ENCODE peak calls at places on chromosome 2, in five cellular contexts. T, W, E, Z and Q are unnamed samples.
A peak's percentile ranks its signal among the peaks of the same experiment; 100 is the strongest.

GRCh38 chr2:137208361-137208973 is 443.1 kb downstream of the THSD7B start:
- DNase-seq in T (no peak), W (no peak), E (peak; percentile 13), Z (no peak), Q (no peak)

GRCh38 chr2:11111811-11112425 is 43.3 kb upstream of the SLC66A3 start:
- DNase-seq in T (no peak), W (no peak), E (no peak), Z (no peak), Q (no peak)

GRCh38 chr2:5742126-5742525 is 49.9 kb downstream of the SOX11 start:
- DNase-seq in T (no peak), W (no peak), E (no peak), Z (no peak), Q (no peak)

GRCh38 chr2:176455865-176456291 is 186.6 kb downstream of the MTX2 start:
- DNase-seq in T (no peak), W (peak; percentile 91), E (no peak), Z (peak; percentile 26), Q (peak; percentile 35)

GRCh38 chr2:25341031-25341727 is 546 bp downstream of the DNMT3A start:
- DNase-seq in T (no peak), W (no peak), E (no peak), Z (peak; percentile 34), Q (peak; percentile 75)

GRCh38 chr2:2646312-2647051 is 315.4 kb upstream of the MYT1L start:
- DNase-seq in T (no peak), W (no peak), E (no peak), Z (no peak), Q (no peak)

GRCh38 chr2:30872797-30873196 is 65.6 kb upstream of the CAPN13 start:
- DNase-seq in T (no peak), W (no peak), E (no peak), Z (no peak), Q (no peak)

GRCh38 chr2:176130153-176130916 is 830 bp downstream of the HOXD8 start:
- DNase-seq in T (peak; percentile 34), W (peak; percentile 86), E (no peak), Z (peak; percentile 56), Q (peak; percentile 83)

GRCh38 chr2:47724221-47724981 is 58.5 kb upstream of the MSH6 start:
- DNase-seq in T (no peak), W (no peak), E (no peak), Z (peak; percentile 10), Q (no peak)

GRCh38 chr2:46200100-46200690 is 97.0 kb upstream of the EPAS1 start:
- DNase-seq in T (no peak), W (no peak), E (no peak), Z (no peak), Q (no peak)

GRCh38 chr2:237889811-237890210 is 30.4 kb downstream of the RAMP1 start:
- DNase-seq in T (no peak), W (peak; percentile 28), E (no peak), Z (no peak), Q (no peak)

GRCh38 chr2:207458582-207458981 is 71.2 kb upstream of the CREB1 start:
- DNase-seq in T (no peak), W (no peak), E (no peak), Z (no peak), Q (no peak)

GRCh38 chr2:237128845-237129592 is 43.3 kb downstream of the COPS8 start:
- DNase-seq in T (no peak), W (no peak), E (no peak), Z (no peak), Q (no peak)

GRCh38 chr2:172693037-172693436 is 42.6 kb upstream of the RAPGEF4 start:
- DNase-seq in T (peak; percentile 78), W (peak; percentile 81), E (peak; percentile 28), Z (peak; percentile 83), Q (no peak)

GRCh38 chr2:173978447-173978846 is 13.3 kb upstream of the SP3 start:
- DNase-seq in T (no peak), W (no peak), E (peak; percentile 43), Z (no peak), Q (no peak)

GRCh38 chr2:238420442-238420841 is 6.3 kb upstream of the ASB1 start:
- DNase-seq in T (no peak), W (no peak), E (no peak), Z (no peak), Q (no peak)

GRCh38 chr2:46521215-46521683 is 41.9 kb downstream of the TMEM247 start:
- DNase-seq in T (no peak), W (peak; percentile 92), E (no peak), Z (peak; percentile 57), Q (peak; percentile 80)

GRCh38 chr2:181164699-181165098 is 184.3 kb downstream of the UBE2E3 start:
- DNase-seq in T (no peak), W (no peak), E (no peak), Z (no peak), Q (no peak)

GRCh38 chr2:30226144-30227032 is 4.9 kb upstream of the LBH start:
- DNase-seq in T (no peak), W (peak; percentile 52), E (no peak), Z (no peak), Q (no peak)

GRCh38 chr2:39666489-39667141 is 898 bp downstream of the TMEM178A start:
- DNase-seq in T (peak; percentile 26), W (no peak), E (no peak), Z (no peak), Q (no peak)

GRCh38 chr2:238286095-238286494 is 2.3 kb downstream of the PER2 start:
- DNase-seq in T (no peak), W (no peak), E (no peak), Z (no peak), Q (no peak)

GRCh38 chr2:184272040-184272439 is 326.3 kb upstream of the ZNF804A start:
- DNase-seq in T (no peak), W (no peak), E (no peak), Z (no peak), Q (no peak)

GRCh38 chr2:55864351-55865084 is 59.1 kb downstream of the EFEMP1 start:
- DNase-seq in T (no peak), W (no peak), E (no peak), Z (no peak), Q (no peak)

GRCh38 chr2:31379747-31380146 is 34.8 kb downstream of the XDH start:
- DNase-seq in T (no peak), W (no peak), E (no peak), Z (no peak), Q (no peak)

GRCh38 chr2:229417176-229417575 is 146.1 kb upstream of the PID1 start:
- DNase-seq in T (no peak), W (no peak), E (no peak), Z (no peak), Q (peak; percentile 50)

GRCh38 chr2:229414631-229415030 is 143.5 kb upstream of the PID1 start:
- DNase-seq in T (no peak), W (no peak), E (no peak), Z (no peak), Q (no peak)

GRCh38 chr2:229419158-229419557 is 148.1 kb upstream of the PID1 start:
- DNase-seq in T (no peak), W (no peak), E (no peak), Z (no peak), Q (no peak)

GRCh38 chr2:229416116-229416694 is 145.1 kb upstream of the PID1 start:
- DNase-seq in T (no peak), W (peak; percentile 94), E (no peak), Z (peak; percentile 47), Q (peak; percentile 92)

DNA sequence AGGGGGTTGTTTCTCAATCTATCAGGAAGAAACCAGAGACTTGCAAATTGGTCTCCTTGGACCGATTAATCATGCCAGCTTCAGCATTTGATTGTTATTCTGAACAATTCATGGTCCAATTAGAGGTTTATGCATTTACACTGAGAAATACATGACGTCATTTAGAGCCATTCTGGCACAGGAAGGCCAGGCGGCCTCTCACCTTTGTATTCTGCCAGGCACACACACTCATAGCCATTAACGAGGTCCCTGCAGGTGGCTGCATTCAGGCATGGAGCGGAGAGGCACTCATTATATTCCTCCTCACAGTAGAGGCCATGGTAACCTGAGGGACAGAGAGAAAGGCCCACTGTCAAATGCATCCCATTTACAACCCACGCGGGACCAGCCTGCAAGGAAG is 146.8 kb upstream of the PID1 start:
- DNase-seq in T (no peak), W (no peak), E (no peak), Z (no peak), Q (no peak)
- TF ChIP-seq EP300 in T (no peak), W (no peak), E (no peak), Z (no peak), Q (no peak)

DNA sequence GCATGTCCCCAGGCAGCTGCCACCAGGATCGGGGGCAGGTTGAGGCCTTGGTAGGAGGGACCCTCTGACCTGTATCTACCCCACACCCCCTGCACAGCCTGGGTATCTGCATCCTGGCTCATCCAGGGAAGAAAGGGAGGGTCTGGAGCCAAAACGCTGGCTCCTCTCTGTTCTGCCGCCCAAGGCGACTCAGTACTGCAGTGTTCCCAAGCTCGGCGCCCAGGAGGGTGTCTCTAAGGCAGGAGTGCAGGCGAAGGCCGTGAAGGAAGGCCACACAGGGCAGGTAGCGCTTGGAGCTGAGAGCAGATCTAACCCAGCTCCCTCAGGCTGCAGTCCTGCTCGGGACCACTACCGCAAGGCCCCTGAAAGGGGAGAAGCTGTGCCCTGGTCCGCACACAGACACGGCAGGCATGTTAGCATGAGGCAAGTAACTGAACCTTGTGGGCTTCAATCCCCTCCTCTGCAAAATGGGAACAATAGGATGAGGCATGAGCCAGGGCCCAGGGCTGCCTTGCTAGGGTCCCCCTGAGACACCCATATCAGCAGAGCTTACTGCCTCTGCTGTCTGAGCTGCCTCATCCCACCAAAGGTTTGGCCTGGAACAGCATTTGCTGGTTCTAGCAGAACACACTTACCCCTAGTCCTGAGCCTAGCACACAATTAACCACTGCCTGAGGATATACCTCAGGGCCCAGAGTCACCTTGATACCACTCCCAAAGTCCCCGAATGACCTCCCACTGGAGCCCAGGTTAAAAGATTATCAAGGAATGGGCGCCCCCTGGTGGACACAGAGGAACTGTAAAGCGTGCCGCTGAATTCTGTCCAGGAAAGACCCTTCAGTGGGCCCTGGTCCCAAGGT is 6.5 kb downstream of the PTMA start:
- DNase-seq in T (peak; percentile 65), W (peak; percentile 87), E (peak; percentile 84), Z (peak; percentile 81), Q (peak; percentile 62)
- TF ChIP-seq CTCF in T (peak; percentile 92), W (peak; percentile 93), E (peak; percentile 94), Z (peak; percentile 91), Q (peak; percentile 88)

GRCh38 chr2:28635251-28635650 is 116.4 kb upstream of the PPP1CB start:
- DNase-seq in T (no peak), W (peak; percentile 69), E (no peak), Z (no peak), Q (peak; percentile 58)
- TF ChIP-seq EP300 in T (no peak), W (peak; percentile 74), E (no peak), Z (peak; percentile 56), Q (no peak)

GRCh38 chr2:166184789-166185188 is 57.0 kb upstream of the SCN1A start:
- DNase-seq in T (no peak), W (no peak), E (no peak), Z (no peak), Q (no peak)

GRCh38 chr2:166180951-166181812 is 53.4 kb upstream of the SCN1A start:
- DNase-seq in T (peak; percentile 10), W (no peak), E (peak; percentile 79), Z (peak; percentile 38), Q (no peak)

GRCh38 chr2:166173263-166173662 is 45.4 kb upstream of the SCN1A start:
- DNase-seq in T (no peak), W (no peak), E (no peak), Z (no peak), Q (no peak)

GRCh38 chr2:166181813-166182154 is 54.0 kb upstream of the SCN1A start:
- DNase-seq in T (no peak), W (no peak), E (no peak), Z (no peak), Q (no peak)

DNA sequence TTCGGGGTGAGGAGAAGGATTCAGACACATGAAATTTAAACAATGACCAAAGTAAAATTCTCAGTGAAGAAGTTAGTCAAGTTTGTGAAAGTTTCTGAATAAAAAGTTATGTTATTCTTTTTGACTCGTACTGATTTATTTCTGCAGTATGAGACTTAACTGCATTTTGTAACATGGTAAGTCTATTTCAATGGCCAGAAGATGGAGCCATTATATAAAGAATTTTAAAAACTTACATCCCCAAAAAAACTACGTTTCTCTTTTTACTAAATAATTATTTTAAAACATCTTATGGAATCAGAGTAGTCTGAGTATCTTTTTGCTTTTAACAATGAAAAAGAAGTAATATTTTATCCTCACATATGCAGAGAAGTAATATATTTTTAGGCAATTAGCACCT is 51.4 kb upstream of the SCN1A start:
- DNase-seq in T (no peak), W (no peak), E (no peak), Z (no peak), Q (no peak)
- TF ChIP-seq CTCF in T (peak; percentile 41), W (no peak), E (no peak), Z (no peak), Q (no peak)